ENCODE peak calls at places on chromosome 20, in eight cellular contexts. H is T-cell, X is neuronal stem cell, W is astrocyte of the spinal cord, D is activated gamma-delta T cell treated with Interleukin-2 at 50 U/mL for 16 hours, P is T-helper 17 cell, O is Calu3, C is NCI-H2107. B is an unnamed sample.

GRCh38 chr20:49103647-49104364 is 57.7 kb downstream of the CSE1L start:
- DNase-seq in H (no peak), X (no peak), W (no peak), D (no peak), P (no peak), O (no peak), C (no peak), B (no peak)

GRCh38 chr20:58710481-58711265 is 18.1 kb downstream of the NPEPL1 start:
- DNase-seq in H (no peak), X (no peak), W (no peak), D (no peak), P (no peak), O (no peak), C (no peak), B (no peak)

GRCh38 chr20:61531553-61532345 is 279.7 kb downstream of the CDH4 start:
- DNase-seq in H (no peak), X (no peak), W (peak), D (no peak), P (no peak), O (no peak), C (no peak), B (no peak)

GRCh38 chr20:23180451-23180921 is 94.4 kb upstream of the CD93 start:
- DNase-seq in H (no peak), X (no peak), W (no peak), D (no peak), P (no peak), O (no peak), C (no peak), B (no peak)

GRCh38 chr20:48788486-48789072 is 39.2 kb downstream of the PREX1 start:
- DNase-seq in H (no peak), X (no peak), W (no peak), D (no peak), P (no peak), O (no peak), C (no peak), B (no peak)

GRCh38 chr20:1429143-1429728 is 36.4 kb upstream of the FKBP1A start:
- DNase-seq in H (no peak), X (no peak), W (no peak), D (no peak), P (no peak), O (no peak), C (no peak), B (no peak)

GRCh38 chr20:32474009-32474716 is 111.0 kb downstream of the NOL4L start:
- DNase-seq in H (no peak), X (no peak), W (no peak), D (no peak), P (no peak), O (peak), C (no peak), B (no peak)

GRCh38 chr20:46599227-46599987 is 49.0 kb upstream of the OCSTAMP start:
- DNase-seq in H (no peak), X (no peak), W (no peak), D (no peak), P (no peak), O (no peak), C (no peak), B (no peak)

GRCh38 chr20:37500311-37500710 is 20.7 kb upstream of the NNAT start:
- DNase-seq in H (no peak), X (no peak), W (no peak), D (no peak), P (no peak), O (no peak), C (peak), B (no peak)

GRCh38 chr20:40497781-40498691 is 191.0 kb downstream of the MAFB start:
- DNase-seq in H (no peak), X (no peak), W (no peak), D (no peak), P (no peak), O (no peak), C (no peak), B (no peak)

GRCh38 chr20:20772492-20773047 is 60.1 kb upstream of the RALGAPA2 start:
- DNase-seq in H (no peak), X (no peak), W (no peak), D (no peak), P (no peak), O (no peak), C (no peak), B (no peak)

GRCh38 chr20:58651823-58652605 is 931 bp downstream of the STX16 start:
- DNase-seq in H (peak), X (peak), W (peak), D (peak), P (peak), O (peak), C (no peak), B (peak)

GRCh38 chr20:10651227-10651990 is 22.4 kb downstream of the JAG1 start:
- DNase-seq in H (no peak), X (no peak), W (peak), D (no peak), P (no peak), O (no peak), C (no peak), B (no peak)

GRCh38 chr20:52103911-52104545 is 87.6 kb downstream of the ZFP64 start:
- DNase-seq in H (no peak), X (no peak), W (peak), D (no peak), P (no peak), O (no peak), C (no peak), B (no peak)

GRCh38 chr20:62069741-62070216 is 4.1 kb upstream of the TAF4 start:
- DNase-seq in H (no peak), X (no peak), W (peak), D (no peak), P (no peak), O (no peak), C (no peak), B (no peak)

GRCh38 chr20:45823949-45824835 is 2.9 kb downstream of the TNNC2 start:
- DNase-seq in H (peak), X (no peak), W (peak), D (peak), P (peak), O (peak), C (no peak), B (no peak)

B was measured in A549.